ENCODE peak calls at places on chromosomes 4 and X, in six cellular contexts. U is mucosa of descending colon, W is keratinocyte, M is A549, L is fibroblast of mammary gland, D is transverse colon. B is an unnamed sample.

GRCh38 chrX:17814557-17814956 is 46.5 kb downstream of the RAI2 start:
- DNase-seq in U (no peak), W (no peak), M (no peak), L (peak), D (no peak), B (no peak)

GRCh38 chr4:70901607-70901983 is 574 bp upstream of the MOB1B start:
- DNase-seq in U (no peak), W (no peak), M (no peak), L (no peak), D (no peak), B (no peak)

GRCh38 chr4:155632314-155632713 is 34.3 kb upstream of the GUCY1A1 start:
- DNase-seq in U (no peak), W (no peak), M (no peak), L (no peak), D (no peak), B (no peak)

GRCh38 chr4:181301735-181302380 is 941.3 kb upstream of the TENM3 start:
- DNase-seq in U (peak), W (no peak), M (peak), L (peak), D (peak), B (no peak)

GRCh38 chrX:40121618-40122017 is 23.9 kb upstream of the BCOR start:
- DNase-seq in U (no peak), W (no peak), M (no peak), L (no peak), D (no peak), B (no peak)

GRCh38 chrX:114344756-114345155 is 239.1 kb upstream of the HTR2C start:
- DNase-seq in U (no peak), W (peak), M (peak), L (peak), D (no peak), B (no peak)

GRCh38 chrX:45952030-45952429 is 593.2 kb downstream of the ZNF674 start:
- DNase-seq in U (no peak), W (no peak), M (no peak), L (no peak), D (no peak), B (no peak)

GRCh38 chrX:3717742-3718420 is 4.4 kb upstream of the PRKX start:
- DNase-seq in U (no peak), W (peak), M (no peak), L (peak), D (no peak), B (no peak)

GRCh38 chr4:145804134-145804533 is 124.2 kb downstream of the C4orf51 start:
- DNase-seq in U (no peak), W (peak), M (peak), L (peak), D (no peak), B (peak)

GRCh38 chr4:159227378-159227777 is 124.5 kb downstream of the RAPGEF2 start:
- DNase-seq in U (no peak), W (no peak), M (no peak), L (peak), D (no peak), B (no peak)

GRCh38 chrX:11530621-11531020 is 135.1 kb downstream of the ARHGAP6 start:
- DNase-seq in U (no peak), W (no peak), M (no peak), L (peak), D (no peak), B (no peak)

GRCh38 chrX:13059676-13060499 is 15.5 kb upstream of the FAM9C start:
- DNase-seq in U (no peak), W (no peak), M (peak), L (peak), D (no peak), B (no peak)

GRCh38 chr4:53572595-53572994 is 18.7 kb downstream of the LNX1 start:
- DNase-seq in U (no peak), W (no peak), M (no peak), L (no peak), D (no peak), B (no peak)

GRCh38 chr4:104494822-104495559 is at the start of gene CXXC4:
- DNase-seq in U (peak), W (no peak), M (peak), L (peak), D (peak), B (no peak)

GRCh38 chr4:183905593-183906485 is 732 bp downstream of the STOX2 start:
- DNase-seq in U (peak), W (no peak), M (peak), L (peak), D (peak), B (no peak)
- H3K4me3 ChIP-seq in U (peak), W (peak), M (peak), L (peak), D (peak), B (peak)

GRCh38 chrX:67544871-67545771 is 1.3 kb downstream of the AR start:
- DNase-seq in U (no peak), W (no peak), M (peak), L (peak), D (no peak), B (no peak)
- H3K4me3 ChIP-seq in U (no peak), W (peak), M (peak), L (peak), D (no peak), B (peak)

GRCh38 chrX:97030947-97031346 is 147.2 kb downstream of the RPA4 start:
- DNase-seq in U (no peak), W (no peak), M (no peak), L (no peak), D (no peak), B (no peak)
- H3K4me3 ChIP-seq in U (no peak), W (no peak), M (no peak), L (no peak), D (no peak), B (no peak)

DNA sequence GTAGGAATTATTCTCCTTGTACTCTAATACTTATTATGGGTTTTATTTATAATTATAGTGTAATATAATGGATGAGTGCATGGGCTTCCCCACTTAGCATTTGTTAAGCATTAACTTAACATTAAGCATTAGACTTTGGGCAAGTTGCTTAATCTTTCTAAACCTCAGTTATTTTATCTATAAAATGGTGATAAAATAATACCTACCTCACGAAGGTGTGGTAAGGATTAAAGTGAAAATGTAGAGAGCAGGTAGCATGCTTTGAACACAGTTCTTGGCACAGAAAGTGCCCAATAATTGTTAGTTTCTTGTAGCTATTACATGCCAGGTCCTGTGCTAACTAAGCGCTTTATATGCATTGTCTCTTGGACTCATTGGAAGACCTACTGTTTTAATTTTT is 2.6 kb downstream of the MSMO1 start:
- DNase-seq in U (no peak), W (no peak), M (no peak), L (no peak), D (no peak), B (no peak)
- H3K4me3 ChIP-seq in U (no peak), W (peak), M (no peak), L (peak), D (no peak), B (no peak)

DNA sequence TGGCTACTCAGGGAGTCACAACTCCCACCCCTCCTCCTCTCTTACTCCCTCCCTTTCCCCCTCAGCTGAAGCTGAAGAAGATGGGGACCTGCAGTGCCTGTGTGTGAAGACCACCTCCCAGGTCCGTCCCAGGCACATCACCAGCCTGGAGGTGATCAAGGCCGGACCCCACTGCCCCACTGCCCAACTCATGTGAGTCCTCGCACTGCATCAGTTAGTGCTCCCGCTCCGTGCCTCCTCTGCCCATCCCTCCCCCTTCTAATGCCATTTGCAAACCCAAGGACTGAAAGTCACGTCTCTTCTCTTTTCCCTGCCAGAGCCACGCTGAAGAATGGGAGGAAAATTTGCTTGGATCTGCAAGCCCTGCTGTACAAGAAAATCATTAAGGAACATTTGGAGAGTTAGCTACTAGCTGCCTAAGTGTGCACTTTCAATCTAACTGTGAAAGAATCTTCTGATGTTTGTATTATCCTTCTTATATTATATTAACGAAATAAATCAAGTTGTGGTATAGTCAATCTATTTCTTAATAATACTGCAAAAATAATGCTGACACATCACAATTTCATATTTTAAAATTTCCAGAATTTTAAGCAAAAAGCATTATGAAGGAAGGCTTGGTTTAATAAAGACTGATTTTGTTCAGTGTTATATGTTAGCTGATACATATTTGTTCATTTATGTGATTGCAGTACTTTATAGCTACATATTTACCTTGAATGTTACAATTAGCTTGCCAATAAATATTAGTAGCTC is 800 bp downstream of the PF4V1 start:
- DNase-seq in U (no peak), W (no peak), M (no peak), L (no peak), D (no peak), B (no peak)
- H3K4me3 ChIP-seq in U (no peak), W (no peak), M (no peak), L (no peak), D (no peak), B (no peak)